ENCODE peak calls at places on chromosomes 5 and 9, in nine cellular contexts. N, C, O, Z, E, I, R, U and F are unnamed samples. For H3K4me1, the result is how much of the 10 kb centered on the place peaks cover.

GRCh38 chr9:75148551-75148950 is 60.2 kb downstream of the OSTF1 start:
- DNase-seq in N (no peak), C (peak), O (no peak), Z (no peak), E (no peak), I (no peak), R (no peak), U (no peak), F (no peak)

GRCh38 chr5:140114341-140115185 is 654 bp downstream of the PURA start:
- DNase-seq in N (peak), C (peak), O (peak), Z (peak), E (peak), I (peak), R (peak), U (peak), F (peak)

GRCh38 chr9:5621327-5621726 is 7.6 kb upstream of the RIC1 start:
- DNase-seq in N (no peak), C (peak), O (peak), Z (no peak), E (no peak), I (no peak), R (no peak), U (no peak), F (no peak)

GRCh38 chr5:74765929-74766328 is 988 bp downstream of the GFM2 start:
- DNase-seq in N (peak), C (no peak), O (no peak), Z (no peak), E (no peak), I (no peak), R (no peak), U (no peak), F (no peak)

GRCh38 chr9:852539-852938 is 11.0 kb downstream of the DMRT1 start:
- DNase-seq in N (no peak), C (no peak), O (no peak), Z (no peak), E (no peak), I (no peak), R (no peak), U (no peak), F (no peak)

GRCh38 chr5:2094616-2094995 is 211.9 kb upstream of the IRX4 start:
- DNase-seq in N (peak), C (no peak), O (no peak), Z (no peak), E (no peak), I (no peak), R (no peak), U (no peak), F (no peak)

GRCh38 chr9:121153642-121154041 is 48.0 kb downstream of the RAB14 start:
- DNase-seq in N (no peak), C (no peak), O (no peak), Z (no peak), E (no peak), I (no peak), R (no peak), U (no peak), F (no peak)

GRCh38 chr5:156042726-156043125 is 284.2 kb upstream of the SGCD start:
- DNase-seq in N (no peak), C (no peak), O (no peak), Z (no peak), E (no peak), I (no peak), R (no peak), U (no peak), F (no peak)

GRCh38 chr5:99349842-99350241 is 421.0 kb upstream of the CHD1 start:
- DNase-seq in N (no peak), C (no peak), O (no peak), Z (no peak), E (no peak), I (no peak), R (no peak), U (no peak), F (no peak)

GRCh38 chr9:95670122-95670521 is 153.4 kb upstream of the PTCH1 start:
- DNase-seq in N (no peak), C (no peak), O (no peak), Z (no peak), E (no peak), I (no peak), R (no peak), U (no peak), F (no peak)

GRCh38 chr9:10050016-10050415 is 562.8 kb downstream of the PTPRD start:
- DNase-seq in N (no peak), C (peak), O (no peak), Z (no peak), E (no peak), I (no peak), R (no peak), U (no peak), F (no peak)

GRCh38 chr5:113264061-113264460 is 170.7 kb downstream of the TSSK1B start:
- DNase-seq in N (no peak), C (peak), O (no peak), Z (no peak), E (no peak), I (no peak), R (peak), U (no peak), F (no peak)

GRCh38 chr5:27706832-27707231 is 668.4 kb upstream of the CDH9 start:
- DNase-seq in N (no peak), C (no peak), O (peak), Z (no peak), E (no peak), I (no peak), R (no peak), U (no peak), F (no peak)

GRCh38 chr9:118595719-118596305 is 773.4 kb downstream of the BRINP1 start:
- DNase-seq in N (no peak), C (no peak), O (peak), Z (peak), E (no peak), I (peak), R (peak), U (no peak), F (no peak)

GRCh38 chr9:136455043-136456002 is 15.7 kb upstream of the INPP5E start:
- DNase-seq in N (no peak), C (no peak), O (no peak), Z (no peak), E (no peak), I (no peak), R (no peak), U (no peak), F (no peak)

GRCh38 chr9:84366683-84367082 is 26.1 kb upstream of the SLC28A3 start:
- DNase-seq in N (no peak), C (no peak), O (no peak), Z (no peak), E (no peak), I (no peak), R (no peak), U (no peak), F (no peak)

GRCh38 chr5:114319821-114320220 is 42.0 kb upstream of the KCNN2 start:
- DNase-seq in N (no peak), C (peak), O (no peak), Z (no peak), E (no peak), I (no peak), R (no peak), U (no peak), F (no peak)

GRCh38 chr5:133041910-133042309 is 9.9 kb upstream of the HSPA4 start:
- DNase-seq in N (no peak), C (peak), O (peak), Z (no peak), E (no peak), I (no peak), R (no peak), U (no peak), F (no peak)

GRCh38 chr5:51053361-51053760 is 329.9 kb upstream of the ISL1 start:
- DNase-seq in N (no peak), C (no peak), O (no peak), Z (no peak), E (no peak), I (no peak), R (no peak), U (no peak), F (no peak)

GRCh38 chr5:2201011-2201410 is 318.3 kb upstream of the IRX4 start:
- DNase-seq in N (peak), C (no peak), O (no peak), Z (no peak), E (no peak), I (no peak), R (no peak), U (no peak), F (no peak)

GRCh38 chr5:127564002-127564769 is 46.7 kb downstream of the PRRC1 start:
- DNase-seq in N (no peak), C (peak), O (peak), Z (peak), E (no peak), I (peak), R (peak), U (peak), F (peak)

DNA sequence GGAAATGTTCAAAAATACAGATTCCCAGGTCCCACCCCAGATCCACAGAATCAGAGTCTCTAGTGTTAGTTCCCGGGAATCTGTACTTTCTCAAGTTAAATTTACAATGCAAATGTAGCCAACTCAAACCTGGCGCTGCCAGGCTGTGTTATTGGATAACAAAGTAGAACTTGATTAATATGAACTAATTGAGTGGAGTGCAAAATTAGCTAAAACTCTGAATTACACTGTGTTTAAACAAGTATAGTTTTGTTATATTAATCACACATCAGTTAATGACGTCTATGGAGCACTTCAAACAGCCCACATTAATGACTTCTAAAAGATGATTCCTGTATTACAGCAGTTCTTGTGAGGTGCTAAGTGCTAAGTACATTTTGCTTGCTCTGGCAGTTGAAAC is 32.4 kb upstream of the CYFIP2 start:
- DNase-seq in N (no peak), C (no peak), O (no peak), Z (no peak), E (no peak), I (no peak), R (no peak), U (no peak), F (no peak)
- H3K4me1 ChIP-seq in N (under half), C (under half), O (under half), Z (under half), E (under half), I (under half), R (under half), U (under half), F (under half)

GRCh38 chr5:14144586-14145355 is 1.6 kb downstream of the TRIO start:
- DNase-seq in N (peak), C (peak), O (peak), Z (peak), E (peak), I (peak), R (peak), U (peak), F (peak)
- TF ChIP-seq POLR2A in N (no peak), C (peak), O (no peak), Z (peak), E (no peak), I (peak), R (peak), U (no peak), F (peak)

DNA sequence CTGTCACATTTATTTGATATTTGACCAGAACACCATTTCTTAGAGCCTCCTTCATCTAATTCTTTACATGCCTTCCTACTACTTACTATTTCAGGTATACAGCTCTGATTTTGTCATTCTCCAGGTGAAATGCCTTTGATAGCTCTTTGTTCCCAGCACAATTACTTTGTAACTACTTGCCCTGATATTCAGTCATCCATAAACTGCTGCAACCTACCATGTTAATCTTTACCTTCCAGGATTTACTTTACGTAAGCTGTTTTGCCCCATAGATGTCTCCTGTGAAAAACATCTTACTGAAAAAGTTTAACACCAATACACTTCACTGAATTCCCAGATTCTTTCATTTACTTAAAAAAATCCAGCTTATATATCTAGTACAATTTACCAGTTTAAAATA is 443.8 kb upstream of the CYLC2 start:
- DNase-seq in N (no peak), C (no peak), O (no peak), Z (no peak), E (no peak), I (no peak), R (no peak), U (no peak), F (no peak)
- H3K4me3 ChIP-seq in N (no peak), C (no peak), O (no peak), Z (no peak), E (no peak), I (no peak), R (no peak), U (no peak), F (no peak)

GRCh38 chr9:110028281-110029075 is 179.5 kb downstream of the C9orf152 start:
- DNase-seq in N (no peak), C (no peak), O (no peak), Z (no peak), E (no peak), I (no peak), R (no peak), U (no peak), F (no peak)

GRCh38 chr9:110027624-110028023 is 180.3 kb downstream of the C9orf152 start:
- DNase-seq in N (no peak), C (peak), O (no peak), Z (no peak), E (no peak), I (no peak), R (no peak), U (no peak), F (no peak)

GRCh38 chr9:110029815-110030480 is 178.0 kb downstream of the C9orf152 start:
- DNase-seq in N (no peak), C (no peak), O (no peak), Z (no peak), E (no peak), I (no peak), R (no peak), U (no peak), F (no peak)

GRCh38 chr9:110030632-110031031 is 177.3 kb downstream of the C9orf152 start:
- DNase-seq in N (no peak), C (peak), O (peak), Z (no peak), E (no peak), I (no peak), R (no peak), U (no peak), F (no peak)

GRCh38 chr9:110029422-110029814 is 178.5 kb downstream of the C9orf152 start:
- DNase-seq in N (no peak), C (peak), O (peak), Z (peak), E (no peak), I (no peak), R (no peak), U (no peak), F (no peak)
- H3K4me1 ChIP-seq in N (under half), C (under half), O (under half), Z (under half), E (under half), I (under half), R (under half), U (under half), F (under half)

GRCh38 chr5:159207616-159208507 is 1.5 kb downstream of the RNF145 start:
- DNase-seq in N (peak), C (peak), O (peak), Z (peak), E (peak), I (peak), R (peak), U (peak), F (peak)
- TF ChIP-seq POLR2A in N (peak), C (peak), O (peak), Z (peak), E (peak), I (peak), R (peak), U (no peak), F (peak)

DNA sequence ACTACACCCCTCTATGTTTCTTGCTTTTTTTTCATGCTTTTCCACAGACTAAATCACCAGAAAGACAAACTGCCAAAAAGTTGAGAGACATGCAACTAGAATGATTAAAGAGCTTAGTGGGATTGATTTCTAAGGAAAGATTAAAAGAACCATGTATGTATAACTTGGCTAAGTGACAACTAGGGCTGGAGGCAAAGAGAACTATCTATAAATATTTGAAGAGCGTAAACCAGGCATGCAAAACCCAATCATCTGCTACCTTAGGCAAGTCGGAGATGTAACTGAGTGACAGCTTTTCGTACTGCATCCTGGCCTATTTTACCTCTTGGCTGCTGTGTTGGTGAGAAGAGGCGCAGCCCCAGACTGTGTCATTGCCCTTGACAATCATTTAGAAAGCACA is 121.0 kb upstream of the TLX3 start:
- DNase-seq in N (no peak), C (no peak), O (no peak), Z (no peak), E (no peak), I (no peak), R (no peak), U (no peak), F (no peak)
- H3K4me3 ChIP-seq in N (no peak), C (no peak), O (no peak), Z (no peak), E (no peak), I (no peak), R (no peak), U (no peak), F (no peak)

DNA sequence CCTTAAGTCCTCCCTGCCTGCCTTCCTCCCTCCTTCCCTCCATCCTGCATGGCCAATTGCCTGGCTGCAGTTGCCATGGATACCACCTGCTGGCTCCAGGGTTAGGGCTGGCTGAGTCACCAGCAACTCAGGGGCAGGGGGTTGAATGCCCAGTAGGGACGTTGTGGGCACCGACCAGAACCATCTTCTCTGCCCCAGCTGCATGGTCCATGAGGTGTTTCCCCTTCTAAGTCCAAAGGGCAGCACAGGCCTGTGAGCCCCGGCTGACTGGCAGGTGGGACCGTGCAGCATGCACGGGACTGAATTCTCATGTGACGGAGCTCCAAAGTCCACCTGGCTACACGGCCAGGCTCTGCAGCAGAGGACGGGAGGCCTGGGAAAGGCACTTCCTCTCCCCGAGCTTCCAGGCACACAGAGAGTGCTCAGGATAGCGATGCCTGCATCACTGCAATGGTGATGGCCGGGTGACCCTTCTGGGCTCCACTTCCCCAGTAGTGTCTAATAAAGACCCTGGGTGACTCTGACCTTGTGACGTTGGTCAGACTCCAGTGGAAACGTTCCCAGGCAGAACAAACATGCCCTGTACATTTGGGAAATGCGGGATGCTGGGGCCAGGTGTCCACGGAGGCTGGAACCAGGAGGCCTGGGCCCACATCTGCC is 5.7 kb downstream of the ASS1 start:
- DNase-seq in N (no peak), C (no peak), O (no peak), Z (no peak), E (no peak), I (peak), R (no peak), U (peak), F (no peak)
- H3K4me1 ChIP-seq in N (half or more), C (under half), O (half or more), Z (half or more), E (half or more), I (half or more), R (under half), U (half or more), F (under half)

GRCh38 chr5:72842816-72843215 is 26.4 kb downstream of the TNPO1 start:
- DNase-seq in N (no peak), C (peak), O (peak), Z (peak), E (no peak), I (peak), R (no peak), U (no peak), F (no peak)
- TF ChIP-seq POLR2A in N (no peak), C (no peak), O (no peak), Z (no peak), E (no peak), I (no peak), R (no peak), U (no peak), F (no peak)

GRCh38 chr9:131886839-131887238 is 147.0 kb upstream of the RAPGEF1 start:
- DNase-seq in N (no peak), C (peak), O (no peak), Z (no peak), E (no peak), I (no peak), R (no peak), U (no peak), F (no peak)
- H3K4me3 ChIP-seq in N (no peak), C (no peak), O (no peak), Z (no peak), E (no peak), I (no peak), R (no peak), U (no peak), F (no peak)